ENCODE peak calls at places on chromosomes 2 and 18, in seven cellular contexts. B is C1 segment of cervical spinal cord, W is mesenteric fat pad, N is ovary, A is neuronal stem cell, T is hepatocyte, D is body of pancreas. L is an unnamed sample.

GRCh38 chr2:10499911-10500521 is 51.9 kb upstream of the ODC1 start:
- DNase-seq in B (no peak), W (peak; percentile 87), N (no peak), A (no peak), T (no peak), D (no peak), L (no peak)

GRCh38 chr2:120632796-120633646 is 102.6 kb upstream of the GLI2 start:
- DNase-seq in B (no peak), W (peak; percentile 65), N (no peak), A (no peak), T (no peak), D (peak; percentile 27), L (peak; percentile 57)

GRCh38 chr2:105746177-105747080 is 1.7 kb downstream of the NCK2 start:
- DNase-seq in B (no peak), W (no peak), N (peak; percentile 44), A (no peak), T (peak; percentile 86), D (peak; percentile 91), L (peak; percentile 96)

GRCh38 chr2:187499941-187500532 is 52.0 kb upstream of the CALCRL start:
- DNase-seq in B (no peak), W (no peak), N (peak; percentile 39), A (peak; percentile 54), T (peak; percentile 67), D (peak; percentile 74), L (no peak)

GRCh38 chr2:175931751-175932295 is 70.2 kb downstream of the LNPK start:
- DNase-seq in B (no peak), W (no peak), N (no peak), A (no peak), T (peak; percentile 4), D (no peak), L (no peak)

GRCh38 chr2:138026116-138026855 is 62.0 kb downstream of the HNMT start:
- DNase-seq in B (no peak), W (no peak), N (no peak), A (no peak), T (no peak), D (no peak), L (no peak)

GRCh38 chr18:56593906-56594305 is 44.5 kb downstream of the TXNL1 start:
- DNase-seq in B (no peak), W (no peak), N (no peak), A (no peak), T (no peak), D (no peak), L (no peak)

GRCh38 chr18:76482267-76482666 is 12.8 kb downstream of the ZNF516 start:
- DNase-seq in B (no peak), W (peak; percentile 51), N (no peak), A (no peak), T (no peak), D (no peak), L (no peak)

GRCh38 chr2:25297738-25298137 is 44.0 kb downstream of the DNMT3A start:
- DNase-seq in B (no peak), W (no peak), N (no peak), A (no peak), T (no peak), D (no peak), L (no peak)

GRCh38 chr2:43559391-43560230 is 36.2 kb downstream of the THADA start:
- DNase-seq in B (no peak), W (no peak), N (no peak), A (no peak), T (no peak), D (no peak), L (no peak)

GRCh38 chr18:23810396-23810795 is 121.1 kb downstream of the LAMA3 start:
- DNase-seq in B (no peak), W (no peak), N (no peak), A (no peak), T (no peak), D (no peak), L (no peak)

GRCh38 chr2:234335676-234336228 is 161.1 kb downstream of the ARL4C start:
- DNase-seq in B (peak; percentile 69), W (no peak), N (no peak), A (no peak), T (peak; percentile 78), D (peak; percentile 52), L (peak; percentile 78)